ENCODE peak calls at places on chromosomes 12 and 14, in nine cellular contexts. A, T, K, W, S, I, H, D and X are unnamed samples.

GRCh38 chr14:72892879-72893635 is 844 bp downstream of the DPF3 start:
- DNase-seq in A (peak; percentile 67), T (peak; percentile 46), H (peak; percentile 26), I (peak; percentile 38), S (no peak), K (peak; percentile 39), W (peak; percentile 26), D (no peak), X (peak; percentile 52)

GRCh38 chr12:20183563-20183962 is 184.8 kb upstream of the PDE3A start:
- DNase-seq in S (no peak), T (no peak), D (no peak), I (no peak), A (no peak), K (no peak), W (peak; percentile 28), H (no peak), X (no peak)

GRCh38 chr12:47085815-47086252 is 6.1 kb upstream of the AMIGO2 start:
- DNase-seq in T (no peak), S (peak; percentile 51), H (no peak), W (peak; percentile 46), A (no peak), K (no peak), I (no peak), D (no peak), X (peak; percentile 21)

GRCh38 chr14:100610511-100611217 is 23.4 kb upstream of the BEGAIN start:
- DNase-seq in K (no peak), I (no peak), D (no peak), T (no peak), W (no peak), H (no peak), S (peak; percentile 16), A (peak; percentile 45), X (no peak)

GRCh38 chr14:65412881-65413738 is 580 bp downstream of the FUT8 start:
- DNase-seq in D (peak; percentile 74), S (peak; percentile 62), A (peak; percentile 90), I (no peak), T (peak; percentile 41), W (peak; percentile 89), H (peak; percentile 14), K (no peak), X (no peak)

GRCh38 chr12:130433411-130433810 is 95.7 kb downstream of the PIWIL1 start:
- DNase-seq in D (no peak), K (no peak), I (no peak), S (no peak), W (no peak), A (peak; percentile 10), H (no peak), T (no peak), X (no peak)

GRCh38 chr14:52018252-52018651 is 28.9 kb downstream of the RTRAF start:
- DNase-seq in I (no peak), D (no peak), T (no peak), S (no peak), K (no peak), A (no peak), W (peak; percentile 26), H (no peak), X (no peak)

GRCh38 chr12:12731785-12732184 is 14.6 kb downstream of the CDKN1B start:
- DNase-seq in H (no peak), I (no peak), K (no peak), D (no peak), S (no peak), A (no peak), W (no peak), T (no peak), X (no peak)

GRCh38 chr12:121162985-121163384 is 30.3 kb downstream of the P2RX7 start:
- DNase-seq in S (no peak), W (no peak), K (no peak), I (no peak), A (no peak), T (no peak), D (no peak), H (no peak), X (no peak)

GRCh38 chr14:98501335-98501734 is 770.7 kb downstream of the BCL11B start:
- DNase-seq in T (no peak), K (no peak), W (peak; percentile 23), S (no peak), A (no peak), H (no peak), D (no peak), I (no peak), X (no peak)

GRCh38 chr14:94559638-94560290 is 1.5 kb upstream of the SERPINA4 start:
- DNase-seq in T (no peak), S (no peak), D (no peak), W (no peak), K (no peak), H (no peak), A (no peak), I (no peak), X (no peak)

GRCh38 chr12:92953747-92954146 is 24.7 kb upstream of the EEA1 start:
- DNase-seq in I (no peak), T (no peak), D (no peak), K (no peak), W (no peak), S (no peak), H (no peak), A (no peak), X (no peak)

GRCh38 chr14:68530443-68530842 is 262.4 kb downstream of the ZFP36L1 start:
- DNase-seq in D (no peak), H (no peak), A (no peak), W (no peak), T (no peak), S (no peak), I (no peak), K (no peak), X (no peak)

GRCh38 chr12:95955549-95956159 is 12.5 kb downstream of the AMDHD1 start:
- DNase-seq in A (no peak), W (no peak), T (no peak), H (no peak), D (no peak), S (no peak), K (no peak), I (no peak), X (no peak)

DNA sequence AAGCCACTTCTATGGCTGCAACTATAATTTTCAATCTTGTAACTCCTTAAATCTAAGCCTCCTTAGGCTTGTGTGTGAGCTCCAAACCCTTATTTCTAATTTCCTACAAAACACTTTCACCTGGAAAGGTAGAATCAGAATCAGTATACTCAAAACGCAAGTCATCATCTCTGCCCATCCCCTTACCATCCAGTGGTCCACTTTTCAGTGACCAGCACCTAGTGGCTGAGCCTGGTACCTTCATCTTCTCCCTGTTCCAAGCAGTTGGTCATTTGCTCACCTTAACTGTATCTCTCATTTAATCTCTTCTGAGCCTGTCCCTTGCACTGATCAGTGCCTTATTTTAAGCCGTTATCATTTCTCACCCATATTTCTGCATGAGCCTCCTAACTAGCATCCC is 107.9 kb downstream of the PPM1H start:
- DNase-seq in S (no peak), A (no peak), D (no peak), W (no peak), I (no peak), K (no peak), H (no peak), T (no peak), X (no peak)
- TF ChIP-seq CTCF in S (peak; percentile 54), A (no peak), D (no peak), W (no peak), I (no peak), K (no peak), H (no peak), T (no peak), X (no peak)

GRCh38 chr12:31959701-31960391 is 631 bp downstream of the RESF1 start:
- DNase-seq in H (peak; percentile 75), A (no peak), W (peak; percentile 79), D (peak; percentile 69), K (peak; percentile 70), S (no peak), T (peak; percentile 17), I (peak; percentile 73), X (peak; percentile 49)
- TF ChIP-seq CTCF in H (no peak), A (no peak), W (peak; percentile 31), D (no peak), K (peak; percentile 31), S (no peak), T (no peak), I (no peak), X (peak; percentile 41)

GRCh38 chr12:58026421-58026820 is 85.1 kb downstream of the ATP23 start:
- DNase-seq in I (no peak), T (no peak), A (no peak), K (no peak), D (no peak), W (no peak), H (no peak), S (no peak), X (no peak)

GRCh38 chr12:58029260-58029659 is 87.9 kb downstream of the ATP23 start:
- DNase-seq in A (no peak), T (no peak), K (no peak), D (no peak), W (no peak), S (no peak), H (no peak), I (no peak), X (no peak)

GRCh38 chr12:58028294-58028693 is 86.9 kb downstream of the ATP23 start:
- DNase-seq in D (no peak), S (no peak), K (no peak), H (no peak), T (no peak), I (no peak), A (no peak), W (no peak), X (no peak)

GRCh38 chr12:58025431-58025830 is 84.1 kb downstream of the ATP23 start:
- DNase-seq in I (no peak), W (no peak), K (no peak), A (no peak), T (no peak), D (no peak), H (no peak), S (no peak), X (no peak)

GRCh38 chr12:58026892-58027891 is 85.8 kb downstream of the ATP23 start:
- DNase-seq in S (no peak), A (no peak), W (no peak), D (no peak), I (no peak), K (no peak), T (no peak), H (no peak), X (no peak)
- TF ChIP-seq CTCF in S (no peak), A (no peak), W (no peak), D (no peak), I (no peak), K (no peak), T (no peak), H (no peak), X (no peak)

DNA sequence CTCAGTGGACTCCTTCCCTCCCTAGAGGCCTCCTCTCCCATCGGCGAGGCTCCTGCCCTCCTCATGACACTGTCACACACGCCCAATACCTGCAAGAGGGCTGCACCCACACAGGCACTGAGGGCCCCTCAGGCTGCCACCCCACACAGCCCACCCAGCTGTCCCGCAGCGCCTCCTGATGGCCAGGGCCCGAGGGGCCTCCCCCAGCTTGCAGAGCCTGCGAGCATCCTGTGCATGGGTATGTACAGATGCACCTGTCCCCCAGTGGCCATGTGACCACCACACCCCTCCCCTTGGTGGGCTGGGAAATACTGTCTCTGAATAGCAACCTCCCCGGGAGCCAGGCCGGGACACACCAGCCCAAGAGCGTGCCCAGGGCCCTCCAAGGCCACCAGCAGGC is 19.0 kb upstream of the NUDT14 start:
- DNase-seq in H (no peak), A (no peak), T (peak; percentile 42), I (no peak), D (no peak), W (no peak), K (no peak), S (no peak), X (no peak)
- TF ChIP-seq CTCF in H (no peak), A (no peak), T (no peak), I (no peak), D (no peak), W (no peak), K (no peak), S (peak; percentile 49), X (peak; percentile 37)

GRCh38 chr14:23351681-23352505 is 794 bp downstream of the SLC22A17 start:
- DNase-seq in K (peak; percentile 17), I (peak; percentile 20), D (no peak), S (peak; percentile 54), T (peak; percentile 54), A (no peak), W (peak; percentile 42), H (no peak), X (no peak)
- TF ChIP-seq CTCF in K (no peak), I (no peak), D (no peak), S (peak; percentile 47), T (no peak), A (no peak), W (peak; percentile 21), H (no peak), X (no peak)